ENCODE peak calls at places on chromosomes 1 and 21, in five cellular contexts. X, K, G, H and S are unnamed samples.

GRCh38 chr1:150578278-150579109 is 916 bp downstream of the MCL1 start:
- DNase-seq in H (peak; percentile 49), X (peak; percentile 91), K (no peak), G (peak; percentile 87), S (peak; percentile 83)

GRCh38 chr1:193589597-193590040 is 403.2 kb upstream of the B3GALT2 start:
- DNase-seq in G (no peak), K (no peak), X (peak; percentile 38), H (no peak), S (no peak)

GRCh38 chr1:226133504-226134123 is 52.9 kb downstream of the ACBD3 start:
- DNase-seq in G (peak; percentile 26), K (no peak), X (no peak), H (no peak), S (no peak)

GRCh38 chr1:212514056-212514614 is 81.4 kb downstream of the NENF start:
- DNase-seq in X (no peak), G (peak; percentile 70), K (peak; percentile 54), H (peak; percentile 41), S (no peak)

GRCh38 chr1:42152119-42152518 is 1.1 kb upstream of the GUCA2B start:
- DNase-seq in X (no peak), H (peak; percentile 44), G (peak; percentile 15), K (peak; percentile 85), S (no peak)

GRCh38 chr1:159214149-159214760 is 9.6 kb downstream of the ACKR1 start:
- DNase-seq in H (no peak), G (no peak), K (peak; percentile 37), X (peak; percentile 49), S (no peak)

GRCh38 chr1:201885531-201886075 is 3.1 kb upstream of the SHISA4 start:
- DNase-seq in X (no peak), H (no peak), K (no peak), G (no peak), S (no peak)

GRCh38 chr1:225349826-225350225 is 78.0 kb downstream of the LBR start:
- DNase-seq in H (no peak), X (no peak), G (no peak), K (no peak), S (peak; percentile 93)

GRCh38 chr1:172203902-172204301 is 216.6 kb upstream of the C1orf105 start:
- DNase-seq in X (no peak), G (no peak), K (no peak), H (no peak), S (no peak)

GRCh38 chr1:8570435-8570834 is 247.0 kb downstream of the RERE start:
- DNase-seq in X (peak; percentile 53), G (no peak), H (no peak), K (no peak), S (no peak)

GRCh38 chr1:26959270-26959669 is 998 bp downstream of the KDF1 start:
- DNase-seq in H (no peak), K (no peak), G (no peak), X (no peak), S (no peak)

GRCh38 chr1:26957306-26957705 is 3.0 kb downstream of the KDF1 start:
- DNase-seq in X (no peak), H (no peak), G (no peak), K (no peak), S (no peak)

GRCh38 chr1:26961826-26962225 is 1.6 kb upstream of the KDF1 start:
- DNase-seq in K (no peak), X (peak; percentile 70), H (no peak), G (no peak), S (peak; percentile 84)

GRCh38 chr1:26960625-26960966 is 328 bp upstream of the KDF1 start:
- DNase-seq in X (no peak), H (no peak), G (no peak), K (no peak), S (no peak)

GRCh38 chr1:26959722-26960624 is at the start of gene KDF1:
- DNase-seq in H (no peak), K (peak; percentile 92), G (no peak), X (no peak), S (peak; percentile 80)
- TF ChIP-seq CTCF in H (peak; percentile 6), K (peak; percentile 18), G (no peak), X (no peak), S (peak; percentile 43)

GRCh38 chr1:23951646-23952095 is 8.0 kb upstream of the PNRC2 start:
- DNase-seq in G (no peak), H (no peak), X (peak; percentile 80), K (no peak), S (peak; percentile 92)
- H3K4me1 ChIP-seq in G (peaks cover 4% of the 10 kb centered on the region), H (peaks cover 10% of the 10 kb centered on the region), X (peaks cover 13% of the 10 kb centered on the region), K (peaks cover 22% of the 10 kb centered on the region), S (peaks cover 10% of the 10 kb centered on the region)

GRCh38 chr1:155145491-155145890 is 5.2 kb upstream of the DPM3 start:
- DNase-seq in G (no peak), H (no peak), X (no peak), K (no peak), S (no peak)
- TF ChIP-seq CTCF in G (no peak), H (no peak), X (no peak), K (no peak), S (peak; percentile 37)

GRCh38 chr21:41971891-41972290 is 18.1 kb upstream of the C2CD2 start:
- DNase-seq in G (no peak), K (no peak), H (no peak), X (no peak), S (no peak)

GRCh38 chr21:41973861-41974751 is 20.3 kb upstream of the C2CD2 start:
- DNase-seq in X (peak; percentile 14), G (no peak), K (no peak), H (peak; percentile 59), S (no peak)

GRCh38 chr21:41970751-41971653 is 17.2 kb upstream of the C2CD2 start:
- DNase-seq in X (no peak), H (no peak), K (no peak), G (no peak), S (no peak)

GRCh38 chr21:41973427-41973831 is 19.6 kb upstream of the C2CD2 start:
- DNase-seq in K (no peak), G (no peak), H (no peak), X (no peak), S (peak; percentile 77)

DNA sequence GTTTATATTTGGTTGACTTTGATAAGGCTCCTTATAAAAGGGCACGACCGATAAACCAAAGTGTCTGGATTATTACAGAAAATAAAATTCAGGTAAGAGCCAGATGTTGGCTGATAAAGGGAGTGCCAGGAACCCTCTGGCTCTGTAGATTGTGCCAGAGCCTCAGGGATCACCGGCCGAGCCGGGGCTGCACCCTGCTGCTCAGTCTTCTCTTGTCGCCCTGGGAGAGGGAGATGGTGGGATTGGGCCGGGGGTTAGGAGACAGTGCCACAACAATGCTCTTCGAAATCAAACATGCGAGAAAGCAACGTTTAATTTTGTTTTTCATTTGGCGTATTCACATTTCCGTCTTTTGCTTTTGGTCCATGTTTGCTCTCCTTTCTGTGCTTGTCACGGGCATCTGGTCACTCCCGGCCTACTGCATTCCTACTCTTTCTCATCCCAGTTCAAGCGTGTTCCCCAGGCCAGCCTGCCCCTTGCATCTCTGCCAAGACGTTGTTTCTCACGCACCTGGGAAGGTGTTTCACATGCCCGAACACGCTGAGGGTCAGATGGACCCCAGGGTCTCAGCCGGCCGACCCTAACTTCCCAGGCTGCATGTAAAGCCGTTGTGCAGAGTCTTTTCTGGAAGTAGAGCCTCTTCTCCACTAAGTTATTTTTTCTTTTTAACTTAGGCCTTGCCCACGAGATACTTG is 18.8 kb upstream of the C2CD2 start:
- DNase-seq in X (no peak), H (no peak), G (no peak), K (no peak), S (no peak)
- H3K4me1 ChIP-seq in X (peaks cover 7% of the 10 kb centered on the region), H (peaks cover 16% of the 10 kb centered on the region), G (no peaks in the 10 kb centered on the region), K (no peaks in the 10 kb centered on the region), S (peaks cover 13% of the 10 kb centered on the region)

GRCh38 chr1:171084879-171085278 is 5.8 kb upstream of the FMO3 start:
- DNase-seq in H (no peak), G (no peak), X (no peak), K (no peak), S (no peak)

GRCh38 chr1:171081994-171082295 is 8.8 kb upstream of the FMO3 start:
- DNase-seq in H (no peak), G (no peak), K (no peak), X (no peak), S (no peak)

GRCh38 chr1:171083222-171083621 is 7.5 kb upstream of the FMO3 start:
- DNase-seq in G (no peak), H (no peak), X (no peak), K (no peak), S (no peak)

GRCh38 chr1:171084091-171084490 is 6.6 kb upstream of the FMO3 start:
- DNase-seq in K (no peak), G (no peak), H (no peak), X (no peak), S (no peak)

GRCh38 chr1:171081220-171081993 is 9.3 kb upstream of the FMO3 start:
- DNase-seq in X (peak; percentile 18), K (no peak), G (no peak), H (no peak), S (peak; percentile 11)
- TF ChIP-seq CTCF in X (peak; percentile 1), K (peak; percentile 43), G (peak; percentile 13), H (peak; percentile 68), S (peak; percentile 73)